ENCODE peak calls at places on chromosomes 3 and 15, in five cellular contexts. One of them, this sample, is unnamed.
A peak's percentile ranks its signal among the peaks of the same experiment; 100 is the strongest.

GRCh38 chr3:38644016-38644661 is 5.3 kb downstream of the SCN5A start:
- DNase-seq in psoas muscle: no peak
- DNase-seq in Ammon's horn: no peak
- DNase-seq in NB4: no peak
- DNase-seq in GM12864: no peak
- DNase-seq in this sample: no peak

GRCh38 chr15:41512512-41513281 is 930 bp downstream of the LTK start:
- DNase-seq in GM12864: no peak
- DNase-seq in Ammon's horn: no peak
- DNase-seq in psoas muscle: no peak
- DNase-seq in NB4: peak; percentile 85
- DNase-seq in this sample: peak; percentile 39

GRCh38 chr3:111827871-111828270 is 31.2 kb upstream of the PHLDB2 start:
- DNase-seq in psoas muscle: no peak
- DNase-seq in GM12864: no peak
- DNase-seq in Ammon's horn: no peak
- DNase-seq in NB4: no peak
- DNase-seq in this sample: no peak

GRCh38 chr15:42919794-42920280 is 741 bp downstream of the TTBK2 start:
- DNase-seq in NB4: peak; percentile 70
- DNase-seq in GM12864: no peak
- DNase-seq in psoas muscle: no peak
- DNase-seq in Ammon's horn: peak; percentile 41
- DNase-seq in this sample: no peak

GRCh38 chr3:169772530-169772950 is 656 bp upstream of the MYNN start:
- DNase-seq in NB4: peak; percentile 81
- DNase-seq in Ammon's horn: peak; percentile 83
- DNase-seq in GM12864: no peak
- DNase-seq in psoas muscle: no peak
- DNase-seq in this sample: peak; percentile 77

GRCh38 chr3:145313751-145314150 is 847.2 kb downstream of the PLOD2 start:
- DNase-seq in psoas muscle: no peak
- DNase-seq in GM12864: no peak
- DNase-seq in NB4: no peak
- DNase-seq in Ammon's horn: no peak
- DNase-seq in this sample: no peak

GRCh38 chr3:25372167-25372566 is 55.9 kb upstream of the RARB start:
- DNase-seq in psoas muscle: no peak
- DNase-seq in Ammon's horn: no peak
- DNase-seq in NB4: no peak
- DNase-seq in GM12864: no peak
- DNase-seq in this sample: no peak

GRCh38 chr3:49826016-49826415 is 12.3 kb upstream of the UBA7 start:
- DNase-seq in Ammon's horn: no peak
- DNase-seq in NB4: no peak
- DNase-seq in psoas muscle: no peak
- DNase-seq in GM12864: no peak
- DNase-seq in this sample: no peak

GRCh38 chr15:63977102-63977501 is 69.2 kb downstream of the DAPK2 start:
- DNase-seq in GM12864: no peak
- DNase-seq in psoas muscle: no peak
- DNase-seq in NB4: no peak
- DNase-seq in Ammon's horn: no peak
- DNase-seq in this sample: no peak

GRCh38 chr3:24237971-24238767 is 256.5 kb downstream of the THRB start:
- DNase-seq in Ammon's horn: peak; percentile 84
- DNase-seq in psoas muscle: no peak
- DNase-seq in GM12864: peak; percentile 44
- DNase-seq in NB4: peak; percentile 68
- DNase-seq in this sample: no peak

GRCh38 chr3:144821583-144821982 is 850.0 kb downstream of the DIPK2A start:
- DNase-seq in Ammon's horn: no peak
- DNase-seq in GM12864: no peak
- DNase-seq in psoas muscle: no peak
- DNase-seq in NB4: no peak
- DNase-seq in this sample: no peak

GRCh38 chr3:85572426-85572825 is 613.6 kb downstream of the CADM2 start:
- DNase-seq in GM12864: no peak
- DNase-seq in NB4: no peak
- DNase-seq in psoas muscle: no peak
- DNase-seq in Ammon's horn: no peak
- DNase-seq in this sample: no peak

GRCh38 chr3:126261037-126261436 is 80.7 kb upstream of the ALDH1L1 start:
- DNase-seq in GM12864: no peak
- DNase-seq in psoas muscle: peak; percentile 86
- DNase-seq in NB4: peak; percentile 94
- DNase-seq in Ammon's horn: no peak
- DNase-seq in this sample: peak; percentile 72

GRCh38 chr15:72034351-72034750 is 83.6 kb downstream of the MYO9A start:
- DNase-seq in GM12864: no peak
- DNase-seq in NB4: no peak
- DNase-seq in Ammon's horn: no peak
- DNase-seq in psoas muscle: no peak
- DNase-seq in this sample: no peak

GRCh38 chr3:131846296-131846924 is 188.4 kb downstream of the CPNE4 start:
- DNase-seq in GM12864: no peak
- DNase-seq in psoas muscle: no peak
- DNase-seq in NB4: no peak
- DNase-seq in Ammon's horn: no peak
- DNase-seq in this sample: no peak

This sample was measured in left cardiac atrium.